ENCODE peak calls at places on chromosomes 1 and 21, in seven cellular contexts. J is stimulated activated CD4-positive, alpha-beta T cell treated with anti-CD3 and anti-CD28 coated beads, TNF-alpha, amount 100 ng/mL, for 24 hours; X is cardiac fibroblast; K is SK-N-SH; I is iPS-NIHi11; L is psoas muscle; D is activated CD4-positive, CD25-positive, alpha-beta regulatory T cell treated with anti-CD3 and anti-CD28 coated beads, Interleukin-2, amount 50 U/mL, for 16 hours. N is an unnamed sample.

GRCh38 chr1:158078569-158079080 is 85.2 kb downstream of the KIRREL1 start:
- DNase-seq in J (no peak), D (no peak), L (no peak), X (no peak), K (no peak), I (no peak), N (no peak)

GRCh38 chr1:245858022-245858421 is 649.1 kb downstream of the SMYD3 start:
- DNase-seq in K (no peak), X (no peak), I (no peak), L (no peak), J (no peak), D (no peak), N (no peak)

GRCh38 chr1:45010855-45011811 is at the start of gene HECTD3:
- DNase-seq in I (peak), K (peak), J (peak), D (peak), L (peak), X (peak), N (peak)

GRCh38 chr1:168772428-168772827 is 43.4 kb upstream of the DPT start:
- DNase-seq in L (no peak), X (no peak), I (no peak), J (no peak), K (no peak), D (no peak), N (no peak)

GRCh38 chr1:94819945-94820746 is at the start of gene SLC44A3:
- DNase-seq in L (peak), J (no peak), D (no peak), I (peak), K (peak), X (peak), N (peak)

GRCh38 chr1:205954819-205955404 is 11.7 kb upstream of the SLC26A9 start:
- DNase-seq in X (no peak), J (no peak), L (no peak), D (no peak), K (no peak), I (no peak), N (no peak)

GRCh38 chr21:41162111-41162510 is 5.8 kb upstream of the BACE2 start:
- DNase-seq in D (no peak), I (no peak), K (no peak), L (no peak), X (no peak), J (no peak), N (no peak)

GRCh38 chr1:162977944-162978568 is 91.1 kb upstream of the RGS4 start:
- DNase-seq in L (no peak), X (no peak), D (no peak), I (no peak), J (no peak), K (peak), N (no peak)

GRCh38 chr1:229593800-229594199 is 32.1 kb downstream of the TAF5L start:
- DNase-seq in I (no peak), K (no peak), J (no peak), X (no peak), D (no peak), L (no peak), N (no peak)

GRCh38 chr1:46724991-46725735 is 6.2 kb upstream of the EFCAB14 start:
- DNase-seq in X (peak), K (peak), L (peak), I (peak), J (peak), D (peak), N (peak)

N was measured in activated T-helper 9 cell treated with anti-CD3 and anti-CD28 coated beads, Interleukin-2, amount 50 U/mL, for 16 hours.